ENCODE peak calls at places on chromosomes 3 and 15, in nine cellular contexts. T is B cell; L is stimulated activated CD8-positive, alpha-beta memory T cell treated with anti-CD3 and anti-CD28 coated beads, Interleukin-7, amount 100 ng/mL, for 1 hour; P is endodermal cell; I is mammary epithelial cell; X is T1000; D is ELR; V is naive thymus-derived CD8-positive, alpha-beta T cell; S is AG04450. N is an unnamed sample.

GRCh38 chr15:71653986-71654713 is 156.2 kb upstream of the NR2E3 start:
- DNase-seq in T (no peak), L (no peak), P (no peak), I (no peak), X (no peak), D (no peak), V (no peak), S (no peak), N (no peak)

GRCh38 chr3:186826316-186826977 is 16.1 kb upstream of the ADIPOQ start:
- DNase-seq in T (no peak), L (no peak), P (peak; percentile 68), I (no peak), X (no peak), D (no peak), V (no peak), S (no peak), N (no peak)

GRCh38 chr3:51385621-51386091 is 565 bp downstream of the MANF start:
- DNase-seq in T (no peak), L (no peak), P (no peak), I (no peak), X (no peak), D (peak; percentile 25), V (no peak), S (no peak), N (no peak)

GRCh38 chr3:161351330-161351729 is 20.0 kb downstream of the SPTSSB start:
- DNase-seq in T (no peak), L (no peak), P (no peak), I (peak; percentile 9), X (no peak), D (no peak), V (no peak), S (no peak), N (no peak)

GRCh38 chr3:36451816-36452215 is 71.5 kb downstream of the STAC start:
- DNase-seq in T (no peak), L (no peak), P (no peak), I (no peak), X (no peak), D (no peak), V (no peak), S (no peak), N (no peak)

GRCh38 chr15:65400760-65401606 is 21.8 kb downstream of the IGDCC4 start:
- DNase-seq in T (peak; percentile 68), L (no peak), P (peak; percentile 97), I (peak; percentile 46), X (peak; percentile 31), D (peak; percentile 79), V (peak; percentile 31), S (no peak), N (no peak)

GRCh38 chr3:56904526-56905245 is 102.9 kb upstream of the ARHGEF3 start:
- DNase-seq in T (no peak), L (no peak), P (no peak), I (no peak), X (no peak), D (no peak), V (no peak), S (no peak), N (no peak)

GRCh38 chr3:23751485-23751811 is 54.3 kb upstream of the UBE2E1 start:
- DNase-seq in T (no peak), L (no peak), P (peak; percentile 88), I (no peak), X (no peak), D (no peak), V (no peak), S (no peak), N (no peak)

GRCh38 chr3:16871915-16872842 is 12.6 kb upstream of the PLCL2 start:
- DNase-seq in T (no peak), L (no peak), P (no peak), I (no peak), X (no peak), D (peak; percentile 85), V (no peak), S (no peak), N (no peak)

GRCh38 chr3:194801378-194802124 is 115.9 kb downstream of the FAM43A start:
- DNase-seq in T (no peak), L (no peak), P (peak; percentile 47), I (no peak), X (no peak), D (no peak), V (no peak), S (no peak), N (no peak)

GRCh38 chr3:61663728-61664492 is 102.5 kb downstream of the PTPRG start:
- DNase-seq in T (no peak), L (no peak), P (peak; percentile 83), I (peak; percentile 71), X (peak; percentile 51), D (peak; percentile 97), V (no peak), S (peak; percentile 90), N (no peak)

GRCh38 chr15:74924525-74924924 is 13.3 kb downstream of the COX5A start:
- DNase-seq in T (no peak), L (no peak), P (no peak), I (no peak), X (no peak), D (no peak), V (no peak), S (no peak), N (no peak)

GRCh38 chr3:194076486-194076885 is 59.5 kb upstream of the HES1 start:
- DNase-seq in T (no peak), L (no peak), P (peak; percentile 27), I (no peak), X (no peak), D (no peak), V (no peak), S (no peak), N (no peak)

GRCh38 chr3:179181021-179181472 is 32.9 kb downstream of the PIK3CA start:
- DNase-seq in T (no peak), L (no peak), P (no peak), I (peak; percentile 65), X (no peak), D (peak; percentile 75), V (no peak), S (no peak), N (no peak)

GRCh38 chr15:23570466-23570865 is 5.0 kb downstream of the MKRN3 start:
- DNase-seq in T (no peak), L (no peak), P (peak; percentile 56), I (no peak), X (no peak), D (no peak), V (no peak), S (no peak), N (no peak)

GRCh38 chr3:28328188-28329151 is 20.1 kb upstream of the ZCWPW2 start:
- DNase-seq in T (no peak), L (no peak), P (no peak), I (no peak), X (no peak), D (peak; percentile 53), V (peak; percentile 62), S (no peak), N (no peak)

GRCh38 chr15:65942436-65942835 is 73.1 kb downstream of the RAB11A start:
- DNase-seq in T (no peak), L (no peak), P (no peak), I (no peak), X (no peak), D (peak; percentile 4), V (no peak), S (no peak), N (no peak)

GRCh38 chr15:81781316-81781868 is 264.4 kb downstream of the MEX3B start:
- DNase-seq in T (no peak), L (no peak), P (no peak), I (no peak), X (no peak), D (no peak), V (no peak), S (no peak), N (no peak)

GRCh38 chr3:167862104-167862785 is 126.7 kb downstream of the SERPINI1 start:
- DNase-seq in T (no peak), L (no peak), P (no peak), I (no peak), X (no peak), D (peak; percentile 55), V (no peak), S (no peak), N (no peak)

GRCh38 chr3:160677459-160677901 is 520 bp downstream of the ARL14 start:
- DNase-seq in T (no peak), L (no peak), P (peak; percentile 65), I (peak; percentile 30), X (no peak), D (peak; percentile 40), V (no peak), S (no peak), N (no peak)

GRCh38 chr3:52894756-52895155 is 2.6 kb downstream of the STIMATE start:
- DNase-seq in T (no peak), L (no peak), P (no peak), I (no peak), X (no peak), D (no peak), V (no peak), S (no peak), N (no peak)

GRCh38 chr15:25066708-25067107 is 111.9 kb downstream of the SNRPN start:
- DNase-seq in T (no peak), L (no peak), P (no peak), I (no peak), X (no peak), D (no peak), V (no peak), S (no peak), N (no peak)

GRCh38 chr3:10322355-10322715 is 1.4 kb upstream of the SEC13 start:
- DNase-seq in T (no peak), L (no peak), P (no peak), I (peak; percentile 9), X (no peak), D (peak; percentile 38), V (peak; percentile 20), S (no peak), N (no peak)

GRCh38 chr3:177015881-177016280 is 181.4 kb downstream of the TBL1XR1 start:
- DNase-seq in T (no peak), L (no peak), P (no peak), I (no peak), X (no peak), D (no peak), V (no peak), S (no peak), N (no peak)

GRCh38 chr15:73352082-73352481 is 16.7 kb downstream of the HCN4 start:
- DNase-seq in T (no peak), L (no peak), P (no peak), I (no peak), X (no peak), D (no peak), V (no peak), S (no peak), N (no peak)

GRCh38 chr3:43876648-43877047 is 185.9 kb downstream of the ABHD5 start:
- DNase-seq in T (no peak), L (no peak), P (no peak), I (no peak), X (no peak), D (no peak), V (no peak), S (no peak), N (no peak)

GRCh38 chr3:158864492-158864891 is 62.6 kb downstream of the MFSD1 start:
- DNase-seq in T (no peak), L (no peak), P (no peak), I (no peak), X (no peak), D (no peak), V (no peak), S (no peak), N (no peak)

GRCh38 chr15:37767841-37768455 is 166.5 kb upstream of the TMCO5A start:
- DNase-seq in T (no peak), L (no peak), P (no peak), I (no peak), X (no peak), D (peak; percentile 33), V (no peak), S (no peak), N (no peak)

N was measured in NCI-H187.